ENCODE peak calls at places on chromosomes 5 and 9, in nine cellular contexts. Q is Caco-2, S is BE2C, F is Calu3, E is dorsolateral prefrontal cortex, B is HCT116, A is pancreas, Y is lung, U is astrocyte of the spinal cord. H is an unnamed sample.

GRCh38 chr5:68288756-68289134 is 73.2 kb downstream of the PIK3R1 start:
- DNase-seq in Q (no peak), S (peak; percentile 39), F (no peak), E (peak; percentile 19), B (no peak), A (no peak), Y (no peak), U (no peak), H (no peak)

GRCh38 chr9:85536076-85536475 is 205.7 kb downstream of the AGTPBP1 start:
- DNase-seq in Q (no peak), S (no peak), F (no peak), E (no peak), B (no peak), A (no peak), Y (peak; percentile 66), U (peak; percentile 66), H (no peak)

GRCh38 chr5:172594867-172595466 is 46.1 kb upstream of the NEURL1B start:
- DNase-seq in Q (no peak), S (no peak), F (no peak), E (no peak), B (no peak), A (no peak), Y (no peak), U (no peak), H (no peak)

GRCh38 chr9:117046666-117047327 is 359.7 kb downstream of the TRIM32 start:
- DNase-seq in Q (no peak), S (no peak), F (no peak), E (no peak), B (no peak), A (no peak), Y (no peak), U (no peak), H (no peak)

GRCh38 chr5:153896701-153897100 is 142.0 kb downstream of the FAM114A2 start:
- DNase-seq in Q (no peak), S (no peak), F (no peak), E (no peak), B (no peak), A (no peak), Y (no peak), U (peak; percentile 79), H (no peak)

GRCh38 chr9:123796073-123796472 is 133.9 kb downstream of the DENND1A start:
- DNase-seq in Q (no peak), S (no peak), F (no peak), E (no peak), B (no peak), A (no peak), Y (no peak), U (no peak), H (no peak)

GRCh38 chr9:110559869-110560268 is 19.7 kb downstream of the SVEP1 start:
- DNase-seq in Q (no peak), S (no peak), F (no peak), E (no peak), B (no peak), A (no peak), Y (no peak), U (no peak), H (no peak)

GRCh38 chr9:135714242-135715055 is 12.5 kb downstream of the KCNT1 start:
- DNase-seq in Q (no peak), S (peak; percentile 60), F (no peak), E (no peak), B (no peak), A (no peak), Y (no peak), U (no peak), H (peak; percentile 38)

GRCh38 chr5:159459951-159460538 is 129.8 kb upstream of the IL12B start:
- DNase-seq in Q (no peak), S (no peak), F (peak; percentile 30), E (no peak), B (no peak), A (no peak), Y (no peak), U (peak; percentile 79), H (no peak)

GRCh38 chr5:176781638-176782570 is 28.5 kb upstream of the UNC5A start:
- DNase-seq in Q (no peak), S (no peak), F (no peak), E (no peak), B (no peak), A (no peak), Y (no peak), U (peak; percentile 38), H (no peak)

GRCh38 chr5:169041180-169041579 is 259.8 kb downstream of the SLIT3 start:
- DNase-seq in Q (no peak), S (no peak), F (no peak), E (no peak), B (no peak), A (no peak), Y (no peak), U (no peak), H (no peak)

GRCh38 chr9:32136700-32137339 is 247.6 kb upstream of the ACO1 start:
- DNase-seq in Q (peak; percentile 40), S (peak; percentile 66), F (no peak), E (no peak), B (no peak), A (no peak), Y (no peak), U (no peak), H (no peak)

GRCh38 chr5:110054240-110054639 is 364.5 kb downstream of the MAN2A1 start:
- DNase-seq in Q (no peak), S (peak; percentile 57), F (peak; percentile 69), E (no peak), B (peak; percentile 1), A (no peak), Y (no peak), U (peak; percentile 87), H (peak; percentile 11)

GRCh38 chr5:116576043-116576713 is 1.6 kb upstream of the SEMA6A start:
- DNase-seq in Q (peak; percentile 43), S (peak; percentile 89), F (peak; percentile 91), E (peak; percentile 38), B (peak; percentile 72), A (peak; percentile 72), Y (peak; percentile 49), U (peak; percentile 67), H (peak; percentile 91)

GRCh38 chr5:128038641-128039040 is 44.9 kb upstream of the SLC12A2 start:
- DNase-seq in Q (no peak), S (no peak), F (no peak), E (no peak), B (peak; percentile 77), A (no peak), Y (no peak), U (peak; percentile 53), H (no peak)

GRCh38 chr5:93621340-93621872 is 38.4 kb downstream of the NR2F1 start:
- DNase-seq in Q (peak; percentile 75), S (peak; percentile 95), F (peak; percentile 82), E (peak; percentile 87), B (no peak), A (peak; percentile 75), Y (peak; percentile 83), U (peak; percentile 88), H (peak; percentile 73)

DNA sequence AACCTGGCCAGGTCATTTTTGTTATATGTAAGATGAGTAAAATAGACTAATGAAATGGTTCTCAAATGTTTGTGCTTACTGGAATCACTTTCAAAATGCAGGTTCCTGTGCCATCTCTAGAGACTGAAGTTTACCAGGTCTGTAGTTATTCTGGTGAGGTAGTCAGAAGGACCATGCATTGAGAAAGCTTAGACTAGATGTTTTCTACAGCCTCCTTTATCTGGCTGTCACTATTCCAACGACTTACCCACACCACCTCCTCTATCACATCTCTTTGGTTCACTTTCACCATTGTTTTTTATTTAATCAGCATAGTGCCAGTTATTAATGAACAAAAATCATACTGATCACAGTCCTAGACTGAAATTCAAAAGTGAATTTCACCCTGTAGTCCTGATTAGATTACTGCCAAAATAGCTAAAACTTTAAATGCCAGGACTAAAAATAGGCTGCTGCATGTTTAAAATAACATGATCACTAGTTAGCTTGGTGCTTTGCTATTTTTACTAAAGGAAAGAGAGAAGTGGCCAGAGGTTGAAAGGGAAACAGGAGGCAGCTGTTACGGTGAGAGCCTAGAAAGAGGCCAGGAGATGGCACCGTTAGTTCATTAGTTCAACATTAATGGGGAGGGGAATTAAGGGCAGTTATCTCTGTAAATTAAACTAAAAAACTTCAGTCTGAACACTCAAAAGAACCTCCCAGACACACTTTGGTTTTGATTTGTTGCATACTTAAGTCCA is 13.9 kb upstream of the FNIP1 start:
- DNase-seq in Q (no peak), S (peak; percentile 20), F (peak; percentile 19), E (no peak), B (peak; percentile 29), A (no peak), Y (no peak), U (no peak), H (peak; percentile 10)
- TF ChIP-seq CTCF in Q (peak; percentile 20), S (peak; percentile 50), F (no peak), E (peak; percentile 65), B (peak; percentile 53), A (no peak), Y (no peak), U (peak; percentile 19), H (no peak)

GRCh38 chr9:34370970-34371880 is 5.5 kb downstream of the MYORG start:
- DNase-seq in Q (no peak), S (no peak), F (no peak), E (no peak), B (no peak), A (no peak), Y (peak; percentile 25), U (no peak), H (no peak)
- TF ChIP-seq CTCF in Q (no peak), S (no peak), F (no peak), E (no peak), B (no peak), A (no peak), Y (no peak), U (no peak), H (no peak)

GRCh38 chr5:10365800-10366199 is 12.3 kb downstream of the MARCHF6 start:
- DNase-seq in Q (no peak), S (no peak), F (no peak), E (no peak), B (no peak), A (no peak), Y (no peak), U (no peak), H (no peak)

GRCh38 chr5:10366310-10367297 is 13.1 kb downstream of the MARCHF6 start:
- DNase-seq in Q (no peak), S (no peak), F (peak; percentile 68), E (no peak), B (no peak), A (peak; percentile 46), Y (no peak), U (peak; percentile 62), H (no peak)

GRCh38 chr5:10367586-10367985 is 14.1 kb downstream of the MARCHF6 start:
- DNase-seq in Q (no peak), S (no peak), F (no peak), E (no peak), B (no peak), A (no peak), Y (no peak), U (peak; percentile 50), H (no peak)

GRCh38 chr5:10363519-10364185 is 10.2 kb downstream of the MARCHF6 start:
- DNase-seq in Q (no peak), S (no peak), F (no peak), E (no peak), B (no peak), A (no peak), Y (no peak), U (no peak), H (no peak)

GRCh38 chr5:10364186-10364689 is 10.7 kb downstream of the MARCHF6 start:
- DNase-seq in Q (no peak), S (no peak), F (peak; percentile 39), E (no peak), B (no peak), A (no peak), Y (no peak), U (no peak), H (no peak)
- TF ChIP-seq CTCF in Q (peak; percentile 34), S (peak; percentile 30), F (peak; percentile 48), E (no peak), B (peak; percentile 68), A (no peak), Y (no peak), U (no peak), H (no peak)

GRCh38 chr5:54443264-54443663 is 12.2 kb upstream of the HSPB3 start:
- DNase-seq in Q (no peak), S (peak; percentile 13), F (peak; percentile 21), E (no peak), B (peak; percentile 8), A (no peak), Y (no peak), U (peak; percentile 47), H (peak; percentile 18)
- TF ChIP-seq CTCF in Q (peak; percentile 51), S (peak; percentile 60), F (peak; percentile 22), E (peak; percentile 51), B (peak; percentile 59), A (no peak), Y (no peak), U (peak; percentile 61), H (peak; percentile 65)